ENCODE peak calls at places on chromosome 20, in ten cellular contexts. One of them, this sample, is unnamed.

GRCh38 chr20:48614593-48615274 is 213.1 kb downstream of the PREX1 start:
- DNase-seq in Peyer's patch: peak
- DNase-seq in GM12892: no peak
- DNase-seq in A549: no peak
- DNase-seq in adrenal gland: no peak
- DNase-seq in H54: no peak
- DNase-seq in body of pancreas: no peak
- DNase-seq in IMR-90: no peak
- DNase-seq in gastrocnemius medialis: no peak
- DNase-seq in stomach: no peak
- DNase-seq in this sample: no peak

GRCh38 chr20:9177278-9177677 is 108.4 kb downstream of the PLCB4 start:
- DNase-seq in A549: peak
- DNase-seq in H54: no peak
- DNase-seq in Peyer's patch: no peak
- DNase-seq in gastrocnemius medialis: no peak
- DNase-seq in adrenal gland: no peak
- DNase-seq in body of pancreas: no peak
- DNase-seq in GM12892: no peak
- DNase-seq in IMR-90: no peak
- DNase-seq in stomach: no peak
- DNase-seq in this sample: no peak

GRCh38 chr20:19828233-19828632 is 70.2 kb downstream of the RIN2 start:
- DNase-seq in body of pancreas: no peak
- DNase-seq in GM12892: peak
- DNase-seq in H54: peak
- DNase-seq in Peyer's patch: no peak
- DNase-seq in A549: peak
- DNase-seq in stomach: no peak
- DNase-seq in IMR-90: peak
- DNase-seq in adrenal gland: no peak
- DNase-seq in gastrocnemius medialis: no peak
- DNase-seq in this sample: no peak

GRCh38 chr20:44050925-44051660 is 135.9 kb downstream of the JPH2 start:
- DNase-seq in IMR-90: no peak
- DNase-seq in A549: no peak
- DNase-seq in body of pancreas: no peak
- DNase-seq in adrenal gland: no peak
- DNase-seq in H54: no peak
- DNase-seq in stomach: peak
- DNase-seq in Peyer's patch: no peak
- DNase-seq in GM12892: no peak
- DNase-seq in gastrocnemius medialis: no peak
- DNase-seq in this sample: no peak

GRCh38 chr20:42159794-42160193 is 541.6 kb upstream of the CHD6 start:
- DNase-seq in Peyer's patch: no peak
- DNase-seq in adrenal gland: no peak
- DNase-seq in stomach: no peak
- DNase-seq in A549: no peak
- DNase-seq in IMR-90: no peak
- DNase-seq in H54: no peak
- DNase-seq in GM12892: no peak
- DNase-seq in gastrocnemius medialis: no peak
- DNase-seq in body of pancreas: no peak
- DNase-seq in this sample: no peak

GRCh38 chr20:40958598-40958997 is 70.0 kb upstream of the TOP1 start:
- DNase-seq in stomach: peak
- DNase-seq in gastrocnemius medialis: no peak
- DNase-seq in GM12892: no peak
- DNase-seq in IMR-90: no peak
- DNase-seq in Peyer's patch: peak
- DNase-seq in A549: no peak
- DNase-seq in body of pancreas: no peak
- DNase-seq in adrenal gland: no peak
- DNase-seq in H54: no peak
- DNase-seq in this sample: no peak

GRCh38 chr20:3847419-3847940 is 846 bp downstream of the MAVS start:
- DNase-seq in GM12892: no peak
- DNase-seq in adrenal gland: no peak
- DNase-seq in Peyer's patch: no peak
- DNase-seq in H54: no peak
- DNase-seq in gastrocnemius medialis: no peak
- DNase-seq in A549: no peak
- DNase-seq in stomach: no peak
- DNase-seq in IMR-90: no peak
- DNase-seq in body of pancreas: peak
- DNase-seq in this sample: no peak

GRCh38 chr20:43938932-43939761 is 24.5 kb downstream of the TOX2 start:
- DNase-seq in H54: peak
- DNase-seq in Peyer's patch: peak
- DNase-seq in gastrocnemius medialis: no peak
- DNase-seq in stomach: no peak
- DNase-seq in A549: peak
- DNase-seq in adrenal gland: peak
- DNase-seq in IMR-90: peak
- DNase-seq in GM12892: no peak
- DNase-seq in body of pancreas: peak
- DNase-seq in this sample: peak

GRCh38 chr20:41027872-41028358 is 707 bp upstream of the TOP1 start:
- DNase-seq in adrenal gland: no peak
- DNase-seq in A549: no peak
- DNase-seq in GM12892: no peak
- DNase-seq in IMR-90: no peak
- DNase-seq in H54: no peak
- DNase-seq in gastrocnemius medialis: no peak
- DNase-seq in Peyer's patch: no peak
- DNase-seq in stomach: no peak
- DNase-seq in body of pancreas: no peak
- DNase-seq in this sample: no peak

GRCh38 chr20:12023169-12023795 is 105.6 kb downstream of the BTBD3 start:
- DNase-seq in gastrocnemius medialis: no peak
- DNase-seq in Peyer's patch: no peak
- DNase-seq in A549: no peak
- DNase-seq in GM12892: no peak
- DNase-seq in H54: no peak
- DNase-seq in IMR-90: no peak
- DNase-seq in body of pancreas: no peak
- DNase-seq in stomach: no peak
- DNase-seq in adrenal gland: no peak
- DNase-seq in this sample: no peak

GRCh38 chr20:53402233-53403005 is 191.2 kb downstream of the ZNF217 start:
- DNase-seq in stomach: no peak
- DNase-seq in H54: no peak
- DNase-seq in gastrocnemius medialis: no peak
- DNase-seq in body of pancreas: no peak
- DNase-seq in Peyer's patch: no peak
- DNase-seq in adrenal gland: no peak
- DNase-seq in A549: no peak
- DNase-seq in IMR-90: no peak
- DNase-seq in GM12892: no peak
- DNase-seq in this sample: no peak

GRCh38 chr20:41038878-41039404 is 10.3 kb downstream of the TOP1 start:
- DNase-seq in A549: peak
- DNase-seq in H54: no peak
- DNase-seq in Peyer's patch: no peak
- DNase-seq in adrenal gland: no peak
- DNase-seq in stomach: no peak
- DNase-seq in GM12892: no peak
- DNase-seq in IMR-90: no peak
- DNase-seq in body of pancreas: no peak
- DNase-seq in gastrocnemius medialis: no peak
- DNase-seq in this sample: no peak

GRCh38 chr20:3749689-3750639 is 17.5 kb downstream of the HSPA12B start:
- DNase-seq in A549: peak
- DNase-seq in H54: peak
- DNase-seq in Peyer's patch: peak
- DNase-seq in gastrocnemius medialis: no peak
- DNase-seq in adrenal gland: no peak
- DNase-seq in IMR-90: no peak
- DNase-seq in GM12892: peak
- DNase-seq in stomach: peak
- DNase-seq in body of pancreas: peak
- DNase-seq in this sample: no peak

GRCh38 chr20:36384022-36384619 is 78.0 kb downstream of the DLGAP4 start:
- DNase-seq in body of pancreas: peak
- DNase-seq in gastrocnemius medialis: no peak
- DNase-seq in stomach: no peak
- DNase-seq in adrenal gland: peak
- DNase-seq in A549: peak
- DNase-seq in IMR-90: peak
- DNase-seq in H54: peak
- DNase-seq in GM12892: no peak
- DNase-seq in Peyer's patch: no peak
- DNase-seq in this sample: no peak

GRCh38 chr20:48910360-48910781 is 11.1 kb upstream of the ARFGEF2 start:
- DNase-seq in IMR-90: no peak
- DNase-seq in stomach: no peak
- DNase-seq in gastrocnemius medialis: no peak
- DNase-seq in A549: peak
- DNase-seq in GM12892: no peak
- DNase-seq in H54: no peak
- DNase-seq in body of pancreas: no peak
- DNase-seq in Peyer's patch: no peak
- DNase-seq in adrenal gland: no peak
- DNase-seq in this sample: no peak

GRCh38 chr20:59493926-59494325 is 110.4 kb upstream of the PHACTR3 start:
- DNase-seq in gastrocnemius medialis: no peak
- DNase-seq in Peyer's patch: no peak
- DNase-seq in stomach: no peak
- DNase-seq in adrenal gland: no peak
- DNase-seq in H54: no peak
- DNase-seq in A549: no peak
- DNase-seq in body of pancreas: no peak
- DNase-seq in IMR-90: no peak
- DNase-seq in GM12892: no peak
- DNase-seq in this sample: no peak

GRCh38 chr20:44702776-44703175 is 12.4 kb upstream of the CCN5 start:
- DNase-seq in GM12892: no peak
- DNase-seq in stomach: peak
- DNase-seq in Peyer's patch: no peak
- DNase-seq in IMR-90: peak
- DNase-seq in body of pancreas: peak
- DNase-seq in gastrocnemius medialis: peak
- DNase-seq in adrenal gland: peak
- DNase-seq in A549: no peak
- DNase-seq in H54: no peak
- DNase-seq in this sample: peak

GRCh38 chr20:56993020-56993419 is 273.4 kb downstream of the BMP7 start:
- DNase-seq in Peyer's patch: no peak
- DNase-seq in adrenal gland: no peak
- DNase-seq in IMR-90: no peak
- DNase-seq in GM12892: no peak
- DNase-seq in H54: no peak
- DNase-seq in gastrocnemius medialis: no peak
- DNase-seq in A549: no peak
- DNase-seq in stomach: no peak
- DNase-seq in body of pancreas: no peak
- DNase-seq in this sample: no peak

GRCh38 chr20:38434770-38435554 is at the start of gene SNHG17:
- DNase-seq in A549: peak
- DNase-seq in body of pancreas: peak
- DNase-seq in gastrocnemius medialis: peak
- DNase-seq in GM12892: peak
- DNase-seq in adrenal gland: peak
- DNase-seq in IMR-90: peak
- DNase-seq in stomach: peak
- DNase-seq in Peyer's patch: peak
- DNase-seq in H54: no peak
- DNase-seq in this sample: peak
- TF ChIP-seq POLR2A in A549: peak
- TF ChIP-seq POLR2A in body of pancreas: peak
- TF ChIP-seq POLR2A in gastrocnemius medialis: peak
- TF ChIP-seq POLR2A in GM12892: peak
- TF ChIP-seq POLR2A in adrenal gland: peak
- TF ChIP-seq POLR2A in IMR-90: peak
- TF ChIP-seq POLR2A in stomach: no peak
- TF ChIP-seq POLR2A in Peyer's patch: peak
- TF ChIP-seq POLR2A in H54: peak
- TF ChIP-seq POLR2A in this sample: peak

GRCh38 chr20:50115591-50116367 is 2.8 kb upstream of the UBE2V1 start:
- DNase-seq in gastrocnemius medialis: peak
- DNase-seq in GM12892: peak
- DNase-seq in adrenal gland: peak
- DNase-seq in H54: peak
- DNase-seq in stomach: peak
- DNase-seq in IMR-90: peak
- DNase-seq in A549: peak
- DNase-seq in Peyer's patch: peak
- DNase-seq in body of pancreas: peak
- DNase-seq in this sample: peak
- TF ChIP-seq POLR2A in gastrocnemius medialis: peak
- TF ChIP-seq POLR2A in GM12892: peak
- TF ChIP-seq POLR2A in adrenal gland: no peak
- TF ChIP-seq POLR2A in H54: peak
- TF ChIP-seq POLR2A in stomach: no peak
- TF ChIP-seq POLR2A in IMR-90: no peak
- TF ChIP-seq POLR2A in A549: peak
- TF ChIP-seq POLR2A in Peyer's patch: no peak
- TF ChIP-seq POLR2A in body of pancreas: peak
- TF ChIP-seq POLR2A in this sample: no peak

DNA sequence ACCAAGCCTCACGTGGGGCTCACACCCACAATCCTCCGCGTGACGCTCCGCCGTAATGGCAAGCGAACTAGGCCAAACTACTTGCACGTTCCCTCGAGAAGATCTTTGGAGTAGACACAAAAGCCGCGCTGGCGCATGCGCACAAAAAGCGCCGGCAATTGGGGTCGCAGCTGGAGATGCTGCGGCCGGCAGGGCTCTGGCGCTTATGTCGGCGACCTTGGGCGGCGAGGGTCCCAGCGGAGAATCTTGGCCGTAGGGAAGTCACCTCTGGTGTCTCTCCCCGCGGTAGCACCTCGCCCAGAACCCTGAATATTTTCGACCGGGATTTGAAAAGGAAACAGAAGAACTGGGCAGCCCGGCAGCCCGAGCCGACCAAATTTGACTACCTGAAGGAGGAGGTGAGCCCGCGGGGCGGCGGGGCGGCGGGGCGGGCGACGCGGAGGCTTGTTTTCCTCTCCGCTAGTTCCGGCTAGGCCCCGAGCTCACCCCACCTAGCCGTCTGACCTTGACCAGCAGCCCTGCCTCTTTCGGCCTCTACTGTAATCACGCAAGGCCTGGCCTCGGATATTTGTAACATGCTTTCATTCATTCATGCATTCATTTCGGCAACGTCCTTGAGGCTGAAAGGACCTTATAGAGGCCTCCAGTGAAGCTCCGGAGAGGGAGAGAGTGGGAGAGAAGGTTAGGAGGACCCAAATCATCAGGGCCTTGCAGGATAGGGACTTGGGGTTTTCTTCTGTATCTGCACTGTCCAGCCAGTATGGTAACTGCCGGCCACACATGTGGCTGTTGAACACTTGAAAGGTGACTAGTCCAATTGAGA is at the start of the genes ESF1 and NDUFAF5:
- DNase-seq in adrenal gland: peak
- DNase-seq in H54: peak
- DNase-seq in Peyer's patch: peak
- DNase-seq in gastrocnemius medialis: peak
- DNase-seq in A549: peak
- DNase-seq in body of pancreas: peak
- DNase-seq in stomach: peak
- DNase-seq in GM12892: peak
- DNase-seq in IMR-90: peak
- DNase-seq in this sample: peak
- TF ChIP-seq POLR2A in adrenal gland: peak
- TF ChIP-seq POLR2A in H54: peak
- TF ChIP-seq POLR2A in Peyer's patch: no peak
- TF ChIP-seq POLR2A in gastrocnemius medialis: peak
- TF ChIP-seq POLR2A in A549: peak
- TF ChIP-seq POLR2A in body of pancreas: peak
- TF ChIP-seq POLR2A in stomach: no peak
- TF ChIP-seq POLR2A in GM12892: peak
- TF ChIP-seq POLR2A in IMR-90: peak
- TF ChIP-seq POLR2A in this sample: peak

GRCh38 chr20:1118336-1119127 is at the start of gene PSMF1:
- DNase-seq in adrenal gland: peak
- DNase-seq in GM12892: peak
- DNase-seq in A549: peak
- DNase-seq in body of pancreas: peak
- DNase-seq in stomach: peak
- DNase-seq in H54: peak
- DNase-seq in Peyer's patch: peak
- DNase-seq in IMR-90: peak
- DNase-seq in gastrocnemius medialis: peak
- DNase-seq in this sample: peak
- TF ChIP-seq POLR2A in adrenal gland: no peak
- TF ChIP-seq POLR2A in GM12892: peak
- TF ChIP-seq POLR2A in A549: peak
- TF ChIP-seq POLR2A in body of pancreas: peak
- TF ChIP-seq POLR2A in stomach: no peak
- TF ChIP-seq POLR2A in H54: peak
- TF ChIP-seq POLR2A in Peyer's patch: peak
- TF ChIP-seq POLR2A in IMR-90: peak
- TF ChIP-seq POLR2A in gastrocnemius medialis: peak
- TF ChIP-seq POLR2A in this sample: peak

This sample was measured in transverse colon.